ENCODE peak calls at places on chromosomes 7 and 10, in nine cellular contexts. C, A, H, P, U, V, D, E and J are unnamed samples.
A peak's percentile ranks its signal among the peaks of the same experiment; 100 is the strongest.

GRCh38 chr7:151023211-151023610 is 1.1 kb downstream of the ATG9B start:
- DNase-seq in C (no peak), A (no peak), H (no peak), P (no peak), U (no peak), V (no peak), D (no peak), E (no peak), J (no peak)

GRCh38 chr10:29496341-29497162 is 138.2 kb downstream of the SVIL start:
- DNase-seq in C (no peak), A (peak; percentile 78), H (peak; percentile 41), P (peak; percentile 84), U (peak; percentile 47), V (peak; percentile 58), D (peak; percentile 65), E (peak; percentile 88), J (peak; percentile 93)

GRCh38 chr7:134674424-134674823 is 27.8 kb downstream of the BPGM start:
- DNase-seq in C (no peak), A (no peak), H (no peak), P (no peak), U (no peak), V (no peak), D (no peak), E (no peak), J (no peak)

GRCh38 chr7:17523813-17524741 is 225.6 kb downstream of the AHR start:
- DNase-seq in C (no peak), A (no peak), H (no peak), P (peak; percentile 30), U (no peak), V (no peak), D (peak; percentile 91), E (no peak), J (peak; percentile 68)

GRCh38 chr7:12320241-12320640 is 83.4 kb downstream of the VWDE start:
- DNase-seq in C (no peak), A (no peak), H (no peak), P (no peak), U (no peak), V (no peak), D (no peak), E (no peak), J (no peak)

GRCh38 chr7:112444505-112444904 is 5.8 kb upstream of the IFRD1 start:
- DNase-seq in C (no peak), A (no peak), H (no peak), P (no peak), U (no peak), V (no peak), D (no peak), E (no peak), J (no peak)

GRCh38 chr10:63210611-63211196 is 77.6 kb downstream of the NRBF2 start:
- DNase-seq in C (no peak), A (no peak), H (no peak), P (no peak), U (no peak), V (no peak), D (peak; percentile 46), E (no peak), J (no peak)

GRCh38 chr7:155959894-155960293 is 147.6 kb upstream of the SHH start:
- DNase-seq in C (no peak), A (no peak), H (no peak), P (no peak), U (no peak), V (no peak), D (no peak), E (no peak), J (no peak)

GRCh38 chr7:70659263-70659662 is 472.7 kb upstream of the GALNT17 start:
- DNase-seq in C (no peak), A (no peak), H (no peak), P (no peak), U (no peak), V (no peak), D (no peak), E (no peak), J (no peak)

GRCh38 chr10:17789396-17789795 is 19.8 kb upstream of the MRC1 start:
- DNase-seq in C (no peak), A (no peak), H (no peak), P (no peak), U (no peak), V (no peak), D (no peak), E (no peak), J (no peak)

GRCh38 chr7:27697861-27698430 is 35.3 kb upstream of the HIBADH start:
- DNase-seq in C (no peak), A (peak; percentile 26), H (peak; percentile 85), P (peak; percentile 63), U (peak; percentile 5), V (no peak), D (peak; percentile 37), E (no peak), J (peak; percentile 72)

GRCh38 chr7:33722383-33723096 is 182.8 kb upstream of the BMPER start:
- DNase-seq in C (no peak), A (no peak), H (no peak), P (peak; percentile 73), U (no peak), V (no peak), D (peak; percentile 78), E (peak; percentile 65), J (no peak)

GRCh38 chr7:30146127-30146612 is 11.4 kb downstream of the MTURN start:
- DNase-seq in C (no peak), A (no peak), H (no peak), P (no peak), U (no peak), V (no peak), D (no peak), E (no peak), J (peak; percentile 34)